ENCODE peak calls at places on chromosomes 6 and 20, in six cellular contexts. G is cardiac muscle cell, D is PC-3, M is heart right ventricle, Z is MM.1S, L is pancreas. Q is an unnamed sample.

GRCh38 chr6:135922746-135923145 is 71.2 kb downstream of the PDE7B start:
- DNase-seq in G (peak), L (no peak), Z (no peak), D (peak), M (peak), Q (no peak)

GRCh38 chr6:11288065-11288464 is 55.6 kb upstream of the NEDD9 start:
- DNase-seq in M (no peak), D (no peak), Z (no peak), L (no peak), G (no peak), Q (no peak)

GRCh38 chr6:85473748-85474147 is 23.9 kb downstream of the NT5E start:
- DNase-seq in Z (no peak), G (no peak), L (no peak), D (no peak), M (no peak), Q (no peak)

GRCh38 chr20:50464026-50464724 is 46.0 kb upstream of the PTPN1 start:
- DNase-seq in L (peak), M (peak), Z (peak), G (peak), D (peak), Q (peak)

GRCh38 chr20:33015700-33016580 is 8.4 kb downstream of the BPIFB2 start:
- DNase-seq in L (no peak), M (no peak), G (no peak), D (no peak), Z (no peak), Q (no peak)

GRCh38 chr6:70222350-70222749 is 80.5 kb downstream of the COL9A1 start:
- DNase-seq in M (no peak), D (no peak), G (no peak), L (no peak), Z (no peak), Q (no peak)

GRCh38 chr6:35782424-35782823 is 1.6 kb downstream of the CLPSL1 start:
- DNase-seq in Z (no peak), D (peak), M (no peak), G (no peak), L (peak), Q (no peak)

GRCh38 chr20:15654208-15654649 is 919.0 kb downstream of the KIF16B start:
- DNase-seq in M (no peak), D (peak), L (no peak), G (peak), Z (peak), Q (peak)

GRCh38 chr20:44832724-44833123 is 22.4 kb upstream of the RIMS4 start:
- DNase-seq in L (no peak), D (peak), M (no peak), G (peak), Z (no peak), Q (no peak)

GRCh38 chr20:14845199-14846160 is 508.1 kb upstream of the FLRT3 start:
- DNase-seq in D (peak), G (no peak), M (no peak), Z (no peak), L (no peak), Q (no peak)

GRCh38 chr6:18034798-18035202 is 47.4 kb upstream of the KIF13A start:
- DNase-seq in Z (no peak), G (peak), D (no peak), L (peak), M (no peak), Q (no peak)

GRCh38 chr20:34711813-34712430 is 7.8 kb downstream of the TP53INP2 start:
- DNase-seq in Z (no peak), M (no peak), G (no peak), D (no peak), L (no peak), Q (no peak)

GRCh38 chr20:23139524-23139923 is 53.4 kb upstream of the CD93 start:
- DNase-seq in L (no peak), M (no peak), G (no peak), Z (no peak), D (no peak), Q (no peak)

DNA sequence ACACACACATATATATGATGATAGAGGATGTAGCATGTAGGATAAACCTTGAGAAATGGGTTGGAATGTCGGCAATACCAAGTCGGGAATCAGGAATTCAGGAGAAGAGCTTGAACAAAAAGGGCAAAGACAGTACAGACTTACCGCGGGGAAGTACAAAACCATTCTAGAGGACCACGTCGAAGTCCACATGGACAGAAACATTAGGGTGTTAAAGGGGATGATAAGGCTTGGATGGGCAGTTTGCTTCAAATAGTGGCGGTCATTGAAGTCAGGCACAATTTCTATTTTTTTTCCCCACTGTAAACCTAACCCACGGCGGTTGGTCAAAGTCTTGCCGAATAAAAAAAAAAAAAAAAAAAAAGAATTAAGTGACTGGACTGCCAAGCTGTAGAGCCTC is 766 bp upstream of the NUS1 start:
- DNase-seq in M (no peak), D (no peak), L (no peak), G (no peak), Z (no peak), Q (no peak)
- H3K4me3 ChIP-seq in M (peak), D (peak), L (peak), G (peak), Z (peak), Q (peak)

DNA sequence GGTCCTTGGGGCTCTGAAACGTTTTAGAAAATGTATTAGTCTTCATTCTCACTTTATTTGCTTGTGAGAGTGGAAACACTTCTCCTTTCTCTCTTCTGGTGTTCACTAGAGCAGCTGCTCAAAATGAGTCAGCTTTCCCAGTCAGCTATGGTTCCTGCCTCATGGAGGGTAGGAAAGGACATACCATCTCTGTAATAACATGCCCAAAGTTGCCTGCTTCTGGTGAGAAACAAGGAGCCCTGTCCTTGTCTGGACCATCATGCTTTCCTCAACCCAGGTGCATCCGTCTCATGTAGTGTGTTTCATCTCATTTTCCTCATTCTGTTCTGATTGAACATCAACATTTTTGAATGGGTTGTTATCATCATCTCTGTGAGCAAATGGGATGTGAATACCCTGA is 17.1 kb upstream of the TINAG start:
- DNase-seq in L (no peak), Z (no peak), D (peak), G (peak), M (no peak), Q (no peak)
- H3K27ac ChIP-seq in L (no peak), Z (no peak), D (peak), G (no peak), M (peak), Q (no peak)

GRCh38 chr6:160765412-160765811 is 63.4 kb downstream of the PLG start:
- DNase-seq in M (no peak), L (no peak), Z (no peak), D (no peak), G (no peak), Q (no peak)

GRCh38 chr6:160766657-160767018 is 64.6 kb downstream of the PLG start:
- DNase-seq in D (no peak), L (no peak), M (no peak), G (no peak), Z (no peak), Q (no peak)

GRCh38 chr6:160768101-160768500 is 66.1 kb downstream of the PLG start:
- DNase-seq in G (no peak), L (peak), Z (no peak), M (no peak), D (no peak), Q (no peak)

GRCh38 chr6:160767647-160768019 is 65.6 kb downstream of the PLG start:
- DNase-seq in L (no peak), G (no peak), D (no peak), Z (no peak), M (no peak), Q (no peak)

DNA sequence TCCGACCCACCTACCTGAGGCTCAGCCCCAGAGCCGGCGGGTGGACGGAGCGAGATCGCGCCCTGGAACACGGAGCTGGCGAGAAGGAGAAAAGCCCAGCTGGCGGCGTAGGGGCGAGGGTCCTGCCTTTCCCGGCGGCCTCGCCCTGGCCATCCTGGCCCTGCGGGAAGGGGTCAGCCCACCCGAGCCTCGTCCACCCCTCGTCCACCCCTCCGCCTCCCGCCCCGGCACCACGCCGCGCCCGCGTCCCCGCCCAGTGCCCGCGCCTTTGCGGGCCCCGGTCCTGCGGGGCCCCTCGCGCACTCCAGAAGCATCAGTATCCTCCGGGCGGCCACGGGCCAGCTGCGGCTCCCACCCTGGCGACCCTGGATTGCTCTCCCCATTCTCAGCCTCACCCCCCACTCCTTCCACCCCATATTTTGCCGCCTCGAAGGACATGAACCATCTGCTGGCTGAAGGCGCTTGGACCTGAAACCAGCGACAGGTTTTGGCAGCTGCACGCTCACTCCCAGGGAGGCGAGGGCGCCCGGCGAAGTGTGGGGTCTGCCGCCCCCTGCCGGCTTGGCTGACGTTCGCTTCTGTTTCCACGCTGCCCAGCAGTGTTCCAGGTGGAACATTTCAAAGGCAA is 65.1 kb downstream of the PLG start:
- DNase-seq in G (peak), D (peak), L (peak), M (peak), Z (peak), Q (peak)
- H3K4me3 ChIP-seq in G (peak), D (no peak), L (peak), M (no peak), Z (peak), Q (peak)

GRCh38 chr6:12898603-12899002 is 182.0 kb downstream of the PHACTR1 start:
- DNase-seq in L (no peak), Z (no peak), M (no peak), G (no peak), D (no peak), Q (no peak)

GRCh38 chr6:12899080-12899815 is 182.7 kb downstream of the PHACTR1 start:
- DNase-seq in D (no peak), L (no peak), M (no peak), Z (no peak), G (no peak), Q (no peak)

GRCh38 chr6:12903246-12903645 is 186.7 kb downstream of the PHACTR1 start:
- DNase-seq in Z (no peak), D (no peak), M (no peak), L (no peak), G (no peak), Q (no peak)
- H3K27ac ChIP-seq in Z (no peak), D (no peak), M (peak), L (no peak), G (no peak), Q (peak)

GRCh38 chr6:19839788-19840187 is 2.6 kb downstream of the ID4 start:
- DNase-seq in L (no peak), D (no peak), Z (no peak), G (no peak), M (no peak), Q (no peak)
- H3K4me3 ChIP-seq in L (peak), D (no peak), Z (no peak), G (peak), M (no peak), Q (peak)

GRCh38 chr20:38872491-38873049 is 53.6 kb upstream of the FAM83D start:
- DNase-seq in M (no peak), G (no peak), D (no peak), L (no peak), Z (peak), Q (no peak)

GRCh38 chr20:38873050-38873581 is 53.1 kb upstream of the FAM83D start:
- DNase-seq in L (no peak), D (no peak), M (no peak), G (no peak), Z (peak), Q (no peak)

GRCh38 chr20:38872036-38872435 is 54.2 kb upstream of the FAM83D start:
- DNase-seq in L (no peak), Z (peak), D (peak), M (no peak), G (no peak), Q (no peak)

GRCh38 chr20:38871560-38871953 is 54.7 kb upstream of the FAM83D start:
- DNase-seq in G (no peak), L (no peak), M (no peak), D (no peak), Z (peak), Q (no peak)

DNA sequence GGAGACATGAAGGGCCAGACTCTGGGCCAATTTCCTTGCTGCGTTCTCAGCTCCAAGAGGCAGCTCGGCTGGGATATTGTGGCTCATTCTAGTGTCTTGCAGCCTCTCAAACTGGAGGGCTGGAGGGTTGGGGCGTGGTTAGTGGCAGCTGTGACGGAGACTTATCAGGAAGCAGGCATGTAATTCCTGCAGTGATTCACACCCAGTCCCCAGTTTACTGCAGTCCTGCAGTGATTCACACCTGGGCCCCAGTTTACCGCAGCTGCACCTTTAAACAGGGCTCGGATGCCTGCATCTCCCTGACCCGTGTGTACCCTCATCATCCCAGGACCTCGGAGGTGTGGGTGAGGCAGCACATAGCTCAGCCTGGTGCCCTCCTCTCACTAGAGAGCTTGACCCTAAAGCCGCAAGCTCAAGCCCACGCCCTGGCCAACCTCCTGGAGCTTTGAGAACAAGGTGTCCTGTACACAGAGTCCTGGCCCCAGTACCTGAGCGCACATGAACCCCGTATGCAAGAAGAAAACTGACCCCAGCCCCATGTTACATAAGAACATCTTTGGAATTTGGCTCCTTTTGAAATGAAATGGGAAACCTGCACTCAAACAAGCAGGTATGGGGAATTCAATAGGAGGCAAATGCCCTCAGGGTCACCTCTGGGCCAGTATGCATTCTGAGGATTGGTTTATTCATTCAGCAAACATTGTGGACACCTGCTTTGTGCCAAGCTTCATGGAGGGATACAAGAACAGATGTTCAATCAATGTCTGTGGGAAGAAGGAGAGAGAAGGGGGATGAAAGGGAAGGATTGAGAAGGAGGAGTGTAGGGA is 55.3 kb upstream of the FAM83D start:
- DNase-seq in M (no peak), G (no peak), Z (peak), D (peak), L (no peak), Q (no peak)
- H3K27ac ChIP-seq in M (no peak), G (no peak), Z (peak), D (peak), L (no peak), Q (peak)

GRCh38 chr20:36153204-36153603 is 1.3 kb upstream of the EPB41L1 start:
- DNase-seq in G (no peak), L (no peak), Z (no peak), M (no peak), D (no peak), Q (no peak)

GRCh38 chr20:36154696-36155628 is at the start of gene EPB41L1:
- DNase-seq in L (no peak), M (peak), D (peak), Z (no peak), G (peak), Q (no peak)

GRCh38 chr20:36155629-36155971 is 1.1 kb downstream of the EPB41L1 start:
- DNase-seq in G (no peak), D (no peak), Z (no peak), M (no peak), L (no peak), Q (no peak)

GRCh38 chr20:36152266-36152665 is 2.3 kb upstream of the EPB41L1 start:
- DNase-seq in D (no peak), Z (no peak), L (no peak), G (no peak), M (peak), Q (no peak)

DNA sequence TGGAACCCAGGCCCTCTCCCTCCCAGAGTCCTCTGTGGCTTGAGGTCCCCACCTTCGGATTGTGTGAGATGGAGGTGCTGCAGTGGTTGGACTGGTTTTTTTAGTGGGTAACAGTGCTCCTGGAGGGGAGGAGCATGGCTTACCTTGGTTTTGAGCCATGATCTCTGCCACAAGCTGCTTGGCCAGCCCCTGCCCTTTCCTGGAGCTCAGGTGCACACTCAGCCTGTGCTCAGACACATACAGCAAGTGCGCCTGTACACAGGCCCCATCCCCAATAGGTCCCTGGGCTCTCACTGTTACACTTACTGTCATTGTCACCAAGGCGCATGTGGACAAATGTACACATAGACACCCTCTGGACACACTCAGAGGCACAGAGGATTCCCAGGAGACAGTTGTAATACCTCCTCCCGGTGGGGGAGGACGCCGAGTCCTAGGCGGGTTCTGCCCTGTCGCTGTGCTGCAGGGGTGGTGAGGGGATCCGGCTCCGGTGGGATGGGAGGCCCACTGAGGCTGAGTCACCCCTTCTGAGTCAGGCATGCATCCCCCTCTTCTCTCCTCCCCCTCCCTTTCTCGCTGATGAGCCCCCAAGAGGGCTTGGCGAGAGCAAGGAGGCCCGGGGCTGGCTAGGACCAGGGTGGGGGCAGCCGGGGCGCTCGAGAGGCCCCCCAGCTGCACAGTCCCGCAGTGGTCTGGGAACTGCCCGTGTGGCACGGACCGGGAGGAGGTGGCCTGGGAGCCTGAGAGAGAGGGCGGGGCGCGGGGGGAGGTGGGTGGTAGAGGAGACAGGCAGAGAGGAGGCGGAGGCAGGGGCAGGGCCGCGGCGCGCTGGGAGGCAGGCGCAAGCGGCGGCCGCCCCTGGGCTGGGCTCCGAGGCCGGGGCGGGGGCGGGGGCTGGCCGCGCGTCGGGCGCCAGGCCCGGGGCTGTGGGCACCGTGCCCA is 515 bp upstream of the EPB41L1 start:
- DNase-seq in D (peak), G (peak), L (peak), M (peak), Z (peak), Q (peak)
- H3K4me3 ChIP-seq in D (peak), G (peak), L (peak), M (peak), Z (peak), Q (peak)

GRCh38 chr6:82143041-82143481 is 104.5 kb downstream of the IBTK start:
- DNase-seq in M (no peak), Z (no peak), G (no peak), L (no peak), D (no peak), Q (no peak)
- H3K27ac ChIP-seq in M (peak), Z (peak), G (peak), L (no peak), D (peak), Q (no peak)

Q was measured in dorsolateral prefrontal cortex.